ENCODE peak calls at places on chromosomes 16 and 17, in six cellular contexts. One of them, this sample, is unnamed.
A peak's percentile ranks its signal among the peaks of the same experiment; 100 is the strongest.

GRCh38 chr17:36591434-36592315 is at the start of gene DHRS11:
- DNase-seq in neural progenitor cell: peak; percentile 95
- DNase-seq in thoracic aorta: peak; percentile 30
- DNase-seq in NCI-H1436: peak; percentile 83
- DNase-seq in A673: peak; percentile 61
- DNase-seq in stimulated activated CD8-positive, alpha-beta memory T cell treated with anti-CD3 and anti-CD28 coated beads, Interleukin-15, amount 100 ng/mL, for 1 hour: peak; percentile 56
- DNase-seq in this sample: peak; percentile 90

GRCh38 chr17:82297280-82297803 is 20.1 kb downstream of the CD7 start:
- DNase-seq in thoracic aorta: peak; percentile 67
- DNase-seq in A673: no peak
- DNase-seq in neural progenitor cell: no peak
- DNase-seq in NCI-H1436: no peak
- DNase-seq in stimulated activated CD8-positive, alpha-beta memory T cell treated with anti-CD3 and anti-CD28 coated beads, Interleukin-15, amount 100 ng/mL, for 1 hour: peak; percentile 75
- DNase-seq in this sample: peak; percentile 68

GRCh38 chr17:28744104-28744801 is 442 bp downstream of the TRAF4 start:
- DNase-seq in thoracic aorta: no peak
- DNase-seq in neural progenitor cell: peak; percentile 92
- DNase-seq in A673: peak; percentile 48
- DNase-seq in NCI-H1436: peak; percentile 59
- DNase-seq in stimulated activated CD8-positive, alpha-beta memory T cell treated with anti-CD3 and anti-CD28 coated beads, Interleukin-15, amount 100 ng/mL, for 1 hour: no peak
- DNase-seq in this sample: peak; percentile 68

GRCh38 chr16:20911361-20911760 is 10.8 kb downstream of the LYRM1 start:
- DNase-seq in A673: no peak
- DNase-seq in NCI-H1436: no peak
- DNase-seq in thoracic aorta: no peak
- DNase-seq in stimulated activated CD8-positive, alpha-beta memory T cell treated with anti-CD3 and anti-CD28 coated beads, Interleukin-15, amount 100 ng/mL, for 1 hour: no peak
- DNase-seq in neural progenitor cell: no peak
- DNase-seq in this sample: no peak

GRCh38 chr16:88762258-88762870 is 22.7 kb downstream of the PIEZO1 start:
- DNase-seq in neural progenitor cell: no peak
- DNase-seq in NCI-H1436: no peak
- DNase-seq in thoracic aorta: no peak
- DNase-seq in A673: no peak
- DNase-seq in stimulated activated CD8-positive, alpha-beta memory T cell treated with anti-CD3 and anti-CD28 coated beads, Interleukin-15, amount 100 ng/mL, for 1 hour: no peak
- DNase-seq in this sample: no peak

GRCh38 chr17:49646391-49647255 is 31.3 kb downstream of the SPOP start:
- DNase-seq in thoracic aorta: no peak
- DNase-seq in NCI-H1436: no peak
- DNase-seq in neural progenitor cell: no peak
- DNase-seq in A673: peak; percentile 4
- DNase-seq in stimulated activated CD8-positive, alpha-beta memory T cell treated with anti-CD3 and anti-CD28 coated beads, Interleukin-15, amount 100 ng/mL, for 1 hour: no peak
- DNase-seq in this sample: peak; percentile 19

GRCh38 chr17:17514993-17515920 is 19.1 kb upstream of the RASD1 start:
- DNase-seq in A673: no peak
- DNase-seq in neural progenitor cell: peak; percentile 49
- DNase-seq in NCI-H1436: no peak
- DNase-seq in thoracic aorta: no peak
- DNase-seq in stimulated activated CD8-positive, alpha-beta memory T cell treated with anti-CD3 and anti-CD28 coated beads, Interleukin-15, amount 100 ng/mL, for 1 hour: no peak
- DNase-seq in this sample: peak; percentile 78

GRCh38 chr16:15976929-15977637 is 27.7 kb downstream of the ABCC1 start:
- DNase-seq in stimulated activated CD8-positive, alpha-beta memory T cell treated with anti-CD3 and anti-CD28 coated beads, Interleukin-15, amount 100 ng/mL, for 1 hour: no peak
- DNase-seq in A673: no peak
- DNase-seq in neural progenitor cell: no peak
- DNase-seq in thoracic aorta: no peak
- DNase-seq in NCI-H1436: no peak
- DNase-seq in this sample: no peak

GRCh38 chr17:42399121-42399520 is 10.9 kb upstream of the STAT3 start:
- DNase-seq in neural progenitor cell: no peak
- DNase-seq in A673: no peak
- DNase-seq in thoracic aorta: no peak
- DNase-seq in stimulated activated CD8-positive, alpha-beta memory T cell treated with anti-CD3 and anti-CD28 coated beads, Interleukin-15, amount 100 ng/mL, for 1 hour: no peak
- DNase-seq in NCI-H1436: no peak
- DNase-seq in this sample: peak; percentile 54

GRCh38 chr17:32958418-32958817 is 30.5 kb downstream of the TMEM98 start:
- DNase-seq in thoracic aorta: no peak
- DNase-seq in A673: peak; percentile 54
- DNase-seq in NCI-H1436: no peak
- DNase-seq in neural progenitor cell: no peak
- DNase-seq in stimulated activated CD8-positive, alpha-beta memory T cell treated with anti-CD3 and anti-CD28 coated beads, Interleukin-15, amount 100 ng/mL, for 1 hour: no peak
- DNase-seq in this sample: no peak

GRCh38 chr16:69166221-69166833 is 20.6 kb upstream of the SNTB2 start:
- DNase-seq in stimulated activated CD8-positive, alpha-beta memory T cell treated with anti-CD3 and anti-CD28 coated beads, Interleukin-15, amount 100 ng/mL, for 1 hour: peak; percentile 2
- DNase-seq in NCI-H1436: no peak
- DNase-seq in neural progenitor cell: no peak
- DNase-seq in thoracic aorta: no peak
- DNase-seq in A673: no peak
- DNase-seq in this sample: no peak

GRCh38 chr16:4109250-4109736 is 6.9 kb downstream of the ADCY9 start:
- DNase-seq in A673: no peak
- DNase-seq in stimulated activated CD8-positive, alpha-beta memory T cell treated with anti-CD3 and anti-CD28 coated beads, Interleukin-15, amount 100 ng/mL, for 1 hour: no peak
- DNase-seq in neural progenitor cell: no peak
- DNase-seq in thoracic aorta: no peak
- DNase-seq in NCI-H1436: no peak
- DNase-seq in this sample: no peak

GRCh38 chr16:83574388-83574787 is 233.4 kb upstream of the HSBP1 start:
- DNase-seq in NCI-H1436: no peak
- DNase-seq in thoracic aorta: no peak
- DNase-seq in stimulated activated CD8-positive, alpha-beta memory T cell treated with anti-CD3 and anti-CD28 coated beads, Interleukin-15, amount 100 ng/mL, for 1 hour: no peak
- DNase-seq in A673: no peak
- DNase-seq in neural progenitor cell: no peak
- DNase-seq in this sample: no peak

GRCh38 chr16:30104492-30104891 is 8.5 kb upstream of the YPEL3 start:
- DNase-seq in NCI-H1436: no peak
- DNase-seq in A673: no peak
- DNase-seq in thoracic aorta: no peak
- DNase-seq in stimulated activated CD8-positive, alpha-beta memory T cell treated with anti-CD3 and anti-CD28 coated beads, Interleukin-15, amount 100 ng/mL, for 1 hour: no peak
- DNase-seq in neural progenitor cell: no peak
- DNase-seq in this sample: no peak

GRCh38 chr16:57694556-57695377 is at the start of gene DRC7:
- DNase-seq in stimulated activated CD8-positive, alpha-beta memory T cell treated with anti-CD3 and anti-CD28 coated beads, Interleukin-15, amount 100 ng/mL, for 1 hour: no peak
- DNase-seq in thoracic aorta: no peak
- DNase-seq in neural progenitor cell: peak; percentile 90
- DNase-seq in NCI-H1436: peak; percentile 43
- DNase-seq in A673: peak; percentile 63
- DNase-seq in this sample: peak; percentile 56

GRCh38 chr17:4186244-4186920 is 43.4 kb downstream of the CYB5D2 start:
- DNase-seq in thoracic aorta: no peak
- DNase-seq in neural progenitor cell: no peak
- DNase-seq in stimulated activated CD8-positive, alpha-beta memory T cell treated with anti-CD3 and anti-CD28 coated beads, Interleukin-15, amount 100 ng/mL, for 1 hour: no peak
- DNase-seq in A673: no peak
- DNase-seq in NCI-H1436: no peak
- DNase-seq in this sample: no peak

GRCh38 chr16:23026777-23027362 is 122.4 kb downstream of the USP31 start:
- DNase-seq in NCI-H1436: no peak
- DNase-seq in thoracic aorta: no peak
- DNase-seq in neural progenitor cell: peak; percentile 82
- DNase-seq in stimulated activated CD8-positive, alpha-beta memory T cell treated with anti-CD3 and anti-CD28 coated beads, Interleukin-15, amount 100 ng/mL, for 1 hour: no peak
- DNase-seq in A673: peak; percentile 49
- DNase-seq in this sample: peak; percentile 33

GRCh38 chr17:58756246-58757161 is 850 bp downstream of the PPM1E start:
- DNase-seq in thoracic aorta: no peak
- DNase-seq in neural progenitor cell: peak; percentile 61
- DNase-seq in A673: peak; percentile 33
- DNase-seq in NCI-H1436: no peak
- DNase-seq in stimulated activated CD8-positive, alpha-beta memory T cell treated with anti-CD3 and anti-CD28 coated beads, Interleukin-15, amount 100 ng/mL, for 1 hour: no peak
- DNase-seq in this sample: peak; percentile 49

GRCh38 chr16:10770907-10771306 is 27.3 kb downstream of the NUBP1 start:
- DNase-seq in NCI-H1436: peak; percentile 5
- DNase-seq in A673: no peak
- DNase-seq in thoracic aorta: no peak
- DNase-seq in stimulated activated CD8-positive, alpha-beta memory T cell treated with anti-CD3 and anti-CD28 coated beads, Interleukin-15, amount 100 ng/mL, for 1 hour: no peak
- DNase-seq in neural progenitor cell: no peak
- DNase-seq in this sample: no peak

GRCh38 chr17:57084361-57084801 is 665 bp upstream of the AKAP1 start:
- DNase-seq in thoracic aorta: no peak
- DNase-seq in A673: no peak
- DNase-seq in NCI-H1436: peak; percentile 77
- DNase-seq in stimulated activated CD8-positive, alpha-beta memory T cell treated with anti-CD3 and anti-CD28 coated beads, Interleukin-15, amount 100 ng/mL, for 1 hour: no peak
- DNase-seq in neural progenitor cell: no peak
- DNase-seq in this sample: no peak

GRCh38 chr16:14510581-14510938 is 119.5 kb downstream of the PARN start:
- DNase-seq in thoracic aorta: no peak
- DNase-seq in NCI-H1436: no peak
- DNase-seq in neural progenitor cell: no peak
- DNase-seq in stimulated activated CD8-positive, alpha-beta memory T cell treated with anti-CD3 and anti-CD28 coated beads, Interleukin-15, amount 100 ng/mL, for 1 hour: no peak
- DNase-seq in A673: no peak
- DNase-seq in this sample: no peak

GRCh38 chr17:7122386-7122785 is 7.8 kb upstream of the ASGR2 start:
- DNase-seq in NCI-H1436: no peak
- DNase-seq in stimulated activated CD8-positive, alpha-beta memory T cell treated with anti-CD3 and anti-CD28 coated beads, Interleukin-15, amount 100 ng/mL, for 1 hour: no peak
- DNase-seq in neural progenitor cell: no peak
- DNase-seq in A673: no peak
- DNase-seq in thoracic aorta: no peak
- DNase-seq in this sample: no peak

GRCh38 chr16:48963901-48964615 is 317.6 kb downstream of the CBLN1 start:
- DNase-seq in thoracic aorta: no peak
- DNase-seq in stimulated activated CD8-positive, alpha-beta memory T cell treated with anti-CD3 and anti-CD28 coated beads, Interleukin-15, amount 100 ng/mL, for 1 hour: no peak
- DNase-seq in NCI-H1436: no peak
- DNase-seq in A673: no peak
- DNase-seq in neural progenitor cell: no peak
- DNase-seq in this sample: no peak

GRCh38 chr17:8137645-8138342 is 13.9 kb upstream of the HES7 start:
- DNase-seq in neural progenitor cell: no peak
- DNase-seq in A673: no peak
- DNase-seq in NCI-H1436: no peak
- DNase-seq in stimulated activated CD8-positive, alpha-beta memory T cell treated with anti-CD3 and anti-CD28 coated beads, Interleukin-15, amount 100 ng/mL, for 1 hour: no peak
- DNase-seq in thoracic aorta: no peak
- DNase-seq in this sample: no peak

GRCh38 chr17:22265807-22266206 is 573.5 kb downstream of the KCNJ18 start:
- DNase-seq in neural progenitor cell: no peak
- DNase-seq in thoracic aorta: no peak
- DNase-seq in A673: no peak
- DNase-seq in stimulated activated CD8-positive, alpha-beta memory T cell treated with anti-CD3 and anti-CD28 coated beads, Interleukin-15, amount 100 ng/mL, for 1 hour: no peak
- DNase-seq in NCI-H1436: no peak
- DNase-seq in this sample: no peak

GRCh38 chr17:17706140-17707060 is 25.1 kb downstream of the RAI1 start:
- DNase-seq in thoracic aorta: no peak
- DNase-seq in neural progenitor cell: no peak
- DNase-seq in NCI-H1436: no peak
- DNase-seq in stimulated activated CD8-positive, alpha-beta memory T cell treated with anti-CD3 and anti-CD28 coated beads, Interleukin-15, amount 100 ng/mL, for 1 hour: no peak
- DNase-seq in A673: peak; percentile 59
- DNase-seq in this sample: no peak

GRCh38 chr16:24822974-24823373 is 22.8 kb upstream of the SLC5A11 start:
- DNase-seq in neural progenitor cell: no peak
- DNase-seq in NCI-H1436: no peak
- DNase-seq in thoracic aorta: no peak
- DNase-seq in A673: no peak
- DNase-seq in stimulated activated CD8-positive, alpha-beta memory T cell treated with anti-CD3 and anti-CD28 coated beads, Interleukin-15, amount 100 ng/mL, for 1 hour: no peak
- DNase-seq in this sample: no peak

GRCh38 chr17:82444941-82445521 is 5.5 kb downstream of the CYBC1 start:
- DNase-seq in thoracic aorta: no peak
- DNase-seq in stimulated activated CD8-positive, alpha-beta memory T cell treated with anti-CD3 and anti-CD28 coated beads, Interleukin-15, amount 100 ng/mL, for 1 hour: no peak
- DNase-seq in NCI-H1436: no peak
- DNase-seq in neural progenitor cell: no peak
- DNase-seq in A673: no peak
- DNase-seq in this sample: no peak

GRCh38 chr16:11219188-11219587 is 36.8 kb downstream of the SOCS1 start:
- DNase-seq in A673: no peak
- DNase-seq in NCI-H1436: no peak
- DNase-seq in neural progenitor cell: no peak
- DNase-seq in stimulated activated CD8-positive, alpha-beta memory T cell treated with anti-CD3 and anti-CD28 coated beads, Interleukin-15, amount 100 ng/mL, for 1 hour: no peak
- DNase-seq in thoracic aorta: no peak
- DNase-seq in this sample: no peak

GRCh38 chr17:28928061-28928460 is 23.3 kb downstream of the PHF12 start:
- DNase-seq in neural progenitor cell: no peak
- DNase-seq in NCI-H1436: no peak
- DNase-seq in A673: no peak
- DNase-seq in stimulated activated CD8-positive, alpha-beta memory T cell treated with anti-CD3 and anti-CD28 coated beads, Interleukin-15, amount 100 ng/mL, for 1 hour: no peak
- DNase-seq in thoracic aorta: no peak
- DNase-seq in this sample: no peak

GRCh38 chr17:72189781-72190593 is 69.2 kb downstream of the SOX9 start:
- DNase-seq in neural progenitor cell: no peak
- DNase-seq in thoracic aorta: no peak
- DNase-seq in NCI-H1436: no peak
- DNase-seq in A673: no peak
- DNase-seq in stimulated activated CD8-positive, alpha-beta memory T cell treated with anti-CD3 and anti-CD28 coated beads, Interleukin-15, amount 100 ng/mL, for 1 hour: no peak
- DNase-seq in this sample: no peak